ENCODE peak calls at places on chromosomes 16 and 17, in seven cellular contexts. M, L, G, D, W, V and N are unnamed samples.

GRCh38 chr16:50989047-50989446 is 162.0 kb downstream of the SALL1 start:
- DNase-seq in W (no peak), G (no peak), V (no peak), L (no peak), D (no peak), M (no peak), N (no peak)

GRCh38 chr16:53817812-53818211 is 113.9 kb downstream of the FTO start:
- DNase-seq in W (peak; percentile 53), L (no peak), V (no peak), G (no peak), D (no peak), M (no peak), N (no peak)

GRCh38 chr17:80959330-80960036 is 32.2 kb upstream of the CHMP6 start:
- DNase-seq in W (no peak), M (no peak), D (peak; percentile 29), G (no peak), L (no peak), V (peak; percentile 89), N (no peak)

GRCh38 chr17:19285218-19285900 is 48.2 kb downstream of the EPN2 start:
- DNase-seq in G (no peak), M (no peak), V (no peak), W (no peak), D (no peak), L (no peak), N (no peak)

GRCh38 chr16:13427943-13428342 is 492.0 kb upstream of the ERCC4 start:
- DNase-seq in G (no peak), V (no peak), L (no peak), M (no peak), W (no peak), D (no peak), N (no peak)

GRCh38 chr17:39777534-39778365 is 40.0 kb downstream of the GRB7 start:
- DNase-seq in L (no peak), M (no peak), G (no peak), D (no peak), W (no peak), V (no peak), N (no peak)

GRCh38 chr17:59365383-59365981 is 34.0 kb downstream of the YPEL2 start:
- DNase-seq in W (no peak), D (peak; percentile 24), V (no peak), L (no peak), G (no peak), M (no peak), N (no peak)

GRCh38 chr16:51556694-51557327 is 405.7 kb upstream of the SALL1 start:
- DNase-seq in W (peak; percentile 91), G (no peak), L (no peak), V (no peak), M (peak; percentile 67), D (peak; percentile 53), N (no peak)

GRCh38 chr16:28187595-28188004 is 24.2 kb downstream of the XPO6 start:
- DNase-seq in G (no peak), L (no peak), M (no peak), V (no peak), W (no peak), D (no peak), N (no peak)

GRCh38 chr16:11051430-11052079 is 107.2 kb downstream of the CLEC16A start:
- DNase-seq in W (no peak), G (no peak), V (no peak), M (no peak), L (no peak), D (no peak), N (no peak)

GRCh38 chr17:13460646-13461045 is 141.1 kb downstream of the HS3ST3A1 start:
- DNase-seq in D (no peak), W (no peak), M (no peak), L (no peak), G (no peak), V (no peak), N (no peak)

GRCh38 chr17:1452836-1453235 is 3.2 kb downstream of the CRK start:
- DNase-seq in M (no peak), G (no peak), W (no peak), L (no peak), V (no peak), D (no peak), N (no peak)

GRCh38 chr17:59845595-59846390 is 47.0 kb downstream of the TUBD1 start:
- DNase-seq in D (no peak), G (no peak), V (no peak), W (no peak), L (peak; percentile 57), M (peak; percentile 75), N (no peak)

GRCh38 chr17:65588194-65588808 is 26.9 kb upstream of the AXIN2 start:
- DNase-seq in V (no peak), G (no peak), M (no peak), W (no peak), D (no peak), L (no peak), N (no peak)

GRCh38 chr16:66049865-66050264 is 316.6 kb upstream of the CDH5 start:
- DNase-seq in V (no peak), M (no peak), D (no peak), G (no peak), W (no peak), L (no peak), N (no peak)

GRCh38 chr16:29664133-29664912 is 1.3 kb downstream of the SPN start:
- DNase-seq in D (no peak), G (no peak), V (no peak), L (no peak), W (no peak), M (no peak), N (no peak)

GRCh38 chr16:25108054-25108453 is 3.5 kb upstream of the LCMT1 start:
- DNase-seq in V (no peak), D (no peak), M (no peak), G (no peak), W (peak; percentile 31), L (peak; percentile 57), N (peak; percentile 28)

GRCh38 chr17:27873746-27874145 is 19.4 kb downstream of the LYRM9 start:
- DNase-seq in V (no peak), M (no peak), W (no peak), D (no peak), L (no peak), G (no peak), N (no peak)

GRCh38 chr17:28078443-28079229 is 36.2 kb downstream of the NLK start:
- DNase-seq in M (no peak), W (no peak), G (no peak), D (no peak), V (no peak), L (no peak), N (no peak)

DNA sequence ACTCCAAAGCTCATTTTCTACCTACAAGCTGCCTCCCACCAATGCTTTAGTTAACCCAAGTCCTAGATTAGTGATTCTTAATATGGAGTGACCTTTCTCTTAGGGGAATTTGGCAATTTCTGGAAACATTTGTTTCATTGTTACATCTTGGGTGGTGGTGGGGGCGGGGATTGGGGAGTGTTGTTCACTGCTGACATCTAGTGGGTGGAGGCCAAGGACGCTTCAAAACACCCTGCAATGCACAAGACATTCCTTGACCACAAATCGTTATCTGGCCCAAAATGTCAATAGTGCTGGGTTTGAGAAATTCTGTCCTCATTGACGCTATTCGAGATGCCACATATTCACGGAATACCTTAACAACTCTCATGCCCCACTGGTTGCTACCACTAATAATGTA is 282.9 kb downstream of the RBFOX1 start:
- DNase-seq in G (no peak), M (no peak), L (no peak), D (no peak), W (no peak), V (no peak), N (no peak)
- TF ChIP-seq CTCF in G (no peak), M (no peak), L (peak; percentile 33), D (no peak), W (no peak), V (no peak), N (no peak)

DNA sequence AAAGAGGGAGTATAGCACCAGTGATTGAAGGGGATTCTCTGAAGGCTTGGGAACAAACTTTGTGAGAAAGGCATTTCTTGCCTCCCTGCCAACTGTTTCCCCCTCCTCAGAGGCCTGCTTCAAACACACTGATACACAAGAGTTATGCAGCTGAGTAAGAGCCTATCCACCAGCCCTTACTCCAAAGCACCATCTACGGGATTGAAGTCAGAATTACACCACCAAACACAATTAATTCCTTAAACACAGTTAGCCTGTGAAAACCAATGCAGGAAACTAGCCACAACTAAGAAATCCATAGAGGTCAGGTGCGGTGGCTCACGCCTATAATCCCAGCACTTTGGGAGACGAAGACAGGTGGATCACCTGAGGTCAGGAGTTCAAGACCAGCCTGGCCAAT is 138.3 kb downstream of the SHCBP1 start:
- DNase-seq in M (no peak), D (no peak), G (no peak), V (no peak), W (no peak), L (no peak), N (no peak)
- TF ChIP-seq CTCF in M (no peak), D (no peak), G (no peak), V (no peak), W (no peak), L (no peak), N (no peak)

GRCh38 chr17:43351686-43352085 is 47.1 kb upstream of the ARL4D start:
- DNase-seq in D (no peak), M (no peak), G (no peak), L (no peak), W (no peak), V (no peak), N (no peak)

GRCh38 chr17:43353364-43353763 is 45.4 kb upstream of the ARL4D start:
- DNase-seq in V (no peak), W (no peak), G (no peak), M (no peak), L (no peak), D (no peak), N (no peak)

GRCh38 chr17:43352579-43352978 is 46.2 kb upstream of the ARL4D start:
- DNase-seq in W (no peak), D (no peak), M (no peak), G (no peak), L (no peak), V (no peak), N (no peak)

GRCh38 chr17:43350888-43351361 is 47.9 kb upstream of the ARL4D start:
- DNase-seq in M (no peak), W (no peak), L (no peak), V (no peak), G (no peak), D (no peak), N (no peak)

GRCh38 chr17:43349142-43349541 is 49.7 kb upstream of the ARL4D start:
- DNase-seq in L (no peak), G (no peak), D (no peak), V (no peak), W (no peak), M (no peak), N (no peak)
- TF ChIP-seq CTCF in L (peak; percentile 46), G (no peak), D (no peak), V (no peak), W (no peak), M (peak; percentile 4), N (peak; percentile 20)

GRCh38 chr17:7777017-7777416 is 57.0 kb upstream of the KDM6B start:
- DNase-seq in M (no peak), W (no peak), V (no peak), L (no peak), D (no peak), G (no peak), N (no peak)

GRCh38 chr17:7780736-7781135 is 53.3 kb upstream of the KDM6B start:
- DNase-seq in D (no peak), V (no peak), W (no peak), M (no peak), G (no peak), L (no peak), N (no peak)

GRCh38 chr17:7781467-7781866 is 52.5 kb upstream of the KDM6B start:
- DNase-seq in D (no peak), L (no peak), W (no peak), G (no peak), V (no peak), M (no peak), N (no peak)

GRCh38 chr17:7786866-7787265 is 47.2 kb upstream of the KDM6B start:
- DNase-seq in D (no peak), L (no peak), M (no peak), V (no peak), W (no peak), G (no peak), N (no peak)

GRCh38 chr17:7782237-7782636 is 51.8 kb upstream of the KDM6B start:
- DNase-seq in L (no peak), G (no peak), V (no peak), D (no peak), M (peak; percentile 11), W (no peak), N (no peak)
- TF ChIP-seq CTCF in L (no peak), G (no peak), V (no peak), D (no peak), M (peak; percentile 43), W (peak; percentile 40), N (no peak)